ENCODE peak calls at places on chromosomes 3 and 15, in five cellular contexts. G is HepG2, O is K562, N is GM12878, J is H1. C is an unnamed sample.

GRCh38 chr3:141877911-141878310 is 1.5 kb downstream of the ATP1B3 start:
- DNase-seq in G (no peak), O (peak; percentile 48), N (no peak), J (no peak), C (no peak)

GRCh38 chr3:177126015-177126773 is 71.1 kb downstream of the TBL1XR1 start:
- DNase-seq in G (no peak), O (no peak), N (no peak), J (no peak), C (no peak)

GRCh38 chr3:66261318-66261717 is 40.5 kb downstream of the SLC25A26 start:
- DNase-seq in G (no peak), O (no peak), N (no peak), J (no peak), C (no peak)

GRCh38 chr15:65054333-65055200 is 9.4 kb downstream of the SLC51B start:
- DNase-seq in G (peak; percentile 64), O (peak; percentile 81), N (no peak), J (no peak), C (peak; percentile 41)

GRCh38 chr15:34182942-34183341 is 27.0 kb downstream of the KATNBL1 start:
- DNase-seq in G (no peak), O (no peak), N (no peak), J (no peak), C (no peak)

GRCh38 chr3:118165413-118165812 is 869.2 kb downstream of the IGSF11 start:
- DNase-seq in G (no peak), O (no peak), N (no peak), J (no peak), C (no peak)

GRCh38 chr15:82298520-82298919 is 35.9 kb downstream of the SAXO2 start:
- DNase-seq in G (no peak), O (no peak), N (no peak), J (no peak), C (no peak)

GRCh38 chr15:68383161-68384074 is 48.5 kb downstream of the ITGA11 start:
- DNase-seq in G (peak; percentile 39), O (peak; percentile 59), N (no peak), J (no peak), C (peak; percentile 36)

GRCh38 chr15:35000511-35000910 is 12.4 kb upstream of the ZNF770 start:
- DNase-seq in G (no peak), O (no peak), N (no peak), J (no peak), C (peak; percentile 76)

GRCh38 chr3:192038726-192039125 is 577.8 kb downstream of the PYDC2 start:
- DNase-seq in G (no peak), O (no peak), N (no peak), J (no peak), C (no peak)

GRCh38 chr15:36234743-36235142 is 344.7 kb upstream of the CDIN1 start:
- DNase-seq in G (no peak), O (no peak), N (no peak), J (no peak), C (no peak)

GRCh38 chr3:183213415-183213814 is 39.6 kb upstream of the B3GNT5 start:
- DNase-seq in G (no peak), O (no peak), N (no peak), J (no peak), C (no peak)

GRCh38 chr3:141493152-141493551 is 6.3 kb downstream of the RASA2 start:
- DNase-seq in G (no peak), O (no peak), N (no peak), J (no peak), C (no peak)

GRCh38 chr3:73409405-73409804 is 215.3 kb downstream of the PDZRN3 start:
- DNase-seq in G (no peak), O (no peak), N (no peak), J (no peak), C (no peak)

GRCh38 chr3:160213181-160213580 is 12.0 kb upstream of the C3orf80 start:
- DNase-seq in G (no peak), O (no peak), N (no peak), J (no peak), C (no peak)

GRCh38 chr3:47318921-47319320 is 36.2 kb downstream of the KLHL18 start:
- DNase-seq in G (no peak), O (no peak), N (no peak), J (no peak), C (no peak)

GRCh38 chr15:87129916-87130315 is 1050.2 kb downstream of the AGBL1 start:
- DNase-seq in G (no peak), O (no peak), N (no peak), J (no peak), C (no peak)

GRCh38 chr3:138089091-138089490 is 26.3 kb downstream of the DZIP1L start:
- DNase-seq in G (peak; percentile 11), O (no peak), N (no peak), J (no peak), C (no peak)

GRCh38 chr3:17478673-17479072 is 263.8 kb downstream of the TBC1D5 start:
- DNase-seq in G (peak; percentile 9), O (no peak), N (no peak), J (no peak), C (peak; percentile 10)

GRCh38 chr3:2950159-2950558 is 160.0 kb downstream of the IL5RA start:
- DNase-seq in G (no peak), O (no peak), N (no peak), J (no peak), C (no peak)

GRCh38 chr3:72847282-72847681 is 963 bp downstream of the SHQ1 start:
- DNase-seq in G (no peak), O (no peak), N (no peak), J (no peak), C (no peak)

GRCh38 chr3:10437995-10438901 is 67.1 kb downstream of the ATP2B2 start:
- DNase-seq in G (no peak), O (peak; percentile 79), N (no peak), J (no peak), C (no peak)

GRCh38 chr3:196774191-196774820 is 34.6 kb downstream of the PAK2 start:
- DNase-seq in G (peak; percentile 70), O (no peak), N (peak; percentile 17), J (no peak), C (no peak)

GRCh38 chr3:51353131-51353530 is 32.0 kb upstream of the MANF start:
- DNase-seq in G (no peak), O (no peak), N (no peak), J (no peak), C (no peak)

GRCh38 chr3:72830452-72831217 is 17.6 kb downstream of the SHQ1 start:
- DNase-seq in G (no peak), O (no peak), N (no peak), J (no peak), C (no peak)

GRCh38 chr3:50455133-50455532 is 48.3 kb downstream of the CACNA2D2 start:
- DNase-seq in G (no peak), O (no peak), N (no peak), J (no peak), C (no peak)

GRCh38 chr15:22949074-22949547 is 31.1 kb downstream of the CYFIP1 start:
- DNase-seq in G (no peak), O (peak; percentile 73), N (no peak), J (peak; percentile 47), C (no peak)

GRCh38 chr3:24199775-24200247 is 254.7 kb downstream of the NR1D2 start:
- DNase-seq in G (no peak), O (no peak), N (no peak), J (no peak), C (no peak)

GRCh38 chr3:14031271-14031670 is 93.4 kb downstream of the CHCHD4 start:
- DNase-seq in G (no peak), O (no peak), N (no peak), J (no peak), C (no peak)

GRCh38 chr3:105518806-105519418 is 152.2 kb downstream of the ALCAM start:
- DNase-seq in G (peak; percentile 35), O (peak; percentile 4), N (peak; percentile 49), J (no peak), C (peak; percentile 54)

GRCh38 chr15:75149911-75150709 is 51.6 kb upstream of the C15orf39 start:
- DNase-seq in G (no peak), O (peak; percentile 39), N (no peak), J (no peak), C (peak; percentile 22)
- TF ChIP-seq SRF in G (no peak), O (no peak), N (no peak), J (no peak), C (no peak)

DNA sequence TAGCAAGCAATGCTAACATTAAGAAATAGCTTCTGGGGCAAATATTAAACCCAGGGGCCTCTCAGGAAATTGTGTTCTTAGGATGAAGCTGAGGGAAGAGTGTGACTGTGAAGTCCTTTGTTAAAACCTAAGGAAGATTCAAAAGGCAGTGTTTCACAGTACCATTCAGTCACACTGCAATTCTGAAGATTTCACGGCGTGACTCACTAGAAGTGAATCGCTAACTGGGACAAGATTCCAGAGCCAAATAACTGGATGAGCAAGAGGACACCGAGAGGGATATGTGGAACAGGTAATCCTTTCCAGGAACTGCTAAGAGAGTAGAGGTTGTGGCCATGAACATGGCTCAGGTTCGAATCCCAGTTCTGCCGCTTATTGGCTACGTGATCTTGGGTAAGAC is 61.8 kb upstream of the SMAD3 start:
- DNase-seq in G (no peak), O (no peak), N (no peak), J (no peak), C (no peak)
- TF ChIP-seq SRF in G (no peak), O (no peak), N (no peak), J (no peak), C (no peak)

DNA sequence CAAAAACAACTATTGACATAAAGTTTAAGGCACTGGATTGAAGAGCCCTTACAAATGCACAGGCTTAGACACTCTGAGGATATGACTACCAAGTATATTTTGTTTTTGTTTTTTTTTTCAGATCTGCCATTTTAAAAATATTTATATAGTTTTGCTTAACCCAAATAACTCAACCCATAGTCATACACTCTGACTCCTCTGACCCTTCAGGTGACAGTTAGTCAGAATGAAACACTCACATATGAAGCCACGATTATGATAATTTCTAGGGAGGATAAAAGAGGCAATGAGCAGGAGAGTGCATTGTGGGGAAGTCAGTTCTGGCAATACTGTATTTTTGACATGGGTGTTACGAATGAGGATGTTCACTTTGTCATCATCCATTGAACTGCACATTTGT is 774.7 kb downstream of the MECOM start:
- DNase-seq in G (no peak), O (no peak), N (no peak), J (no peak), C (no peak)
- TF ChIP-seq SRF in G (no peak), O (no peak), N (no peak), J (no peak), C (no peak)

GRCh38 chr3:84601303-84601702 is 357.5 kb upstream of the CADM2 start:
- DNase-seq in G (peak; percentile 23), O (no peak), N (no peak), J (no peak), C (no peak)
- TF ChIP-seq SRF in G (no peak), O (no peak), N (no peak), J (no peak), C (no peak)

GRCh38 chr3:115270849-115271248 is 123.8 kb upstream of the ZBTB20 start:
- DNase-seq in G (no peak), O (no peak), N (no peak), J (no peak), C (no peak)
- TF ChIP-seq SRF in G (no peak), O (no peak), N (no peak), J (no peak), C (no peak)

GRCh38 chr15:69893863-69894262 is 203.9 kb downstream of the TLE3 start:
- DNase-seq in G (no peak), O (no peak), N (no peak), J (no peak), C (no peak)
- TF ChIP-seq SRF in G (no peak), O (no peak), N (no peak), J (no peak), C (no peak)